ENCODE peak calls at places on chromosome 9, in eight cellular contexts. W is psoas muscle; F is IMR-90; H is SK-N-SH; T is mammary epithelial cell; C is CD8-positive, alpha-beta memory T cell; D is neural progenitor cell; L is bronchial epithelial cell. G is an unnamed sample. For H3K36me3, the result is how much of the 10 kb centered on the place peaks cover.

GRCh38 chr9:136578915-136579637 is 33.2 kb upstream of the NOTCH1 start:
- DNase-seq in W (no peak), F (no peak), H (peak), T (peak), C (no peak), D (no peak), L (no peak), G (peak)

GRCh38 chr9:12838546-12838945 is 63.7 kb downstream of the LURAP1L start:
- DNase-seq in W (no peak), F (peak), H (no peak), T (no peak), C (no peak), D (no peak), L (no peak), G (no peak)

GRCh38 chr9:100229136-100229535 is 123.6 kb downstream of the TEX10 start:
- DNase-seq in W (no peak), F (no peak), H (no peak), T (peak), C (no peak), D (no peak), L (no peak), G (no peak)

GRCh38 chr9:88011005-88011766 is 36.9 kb upstream of the CDK20 start:
- DNase-seq in W (no peak), F (peak), H (peak), T (no peak), C (no peak), D (peak), L (no peak), G (no peak)

GRCh38 chr9:93830606-93831005 is 124.5 kb downstream of the BARX1 start:
- DNase-seq in W (no peak), F (no peak), H (no peak), T (no peak), C (no peak), D (no peak), L (no peak), G (no peak)

GRCh38 chr9:116471093-116471906 is 215.8 kb upstream of the TRIM32 start:
- DNase-seq in W (no peak), F (peak), H (no peak), T (no peak), C (no peak), D (peak), L (no peak), G (no peak)

GRCh38 chr9:13478235-13478634 is 198.7 kb upstream of the MPDZ start:
- DNase-seq in W (no peak), F (peak), H (no peak), T (no peak), C (no peak), D (no peak), L (peak), G (no peak)

GRCh38 chr9:138067594-138068367 is 190.2 kb downstream of the CACNA1B start:
- DNase-seq in W (no peak), F (no peak), H (no peak), T (no peak), C (no peak), D (no peak), L (no peak), G (no peak)

GRCh38 chr9:35611230-35611797 is 6.3 kb downstream of the TESK1 start:
- DNase-seq in W (peak), F (peak), H (peak), T (peak), C (peak), D (peak), L (peak), G (peak)

GRCh38 chr9:6144947-6145346 is 70.7 kb upstream of the IL33 start:
- DNase-seq in W (no peak), F (no peak), H (no peak), T (no peak), C (no peak), D (no peak), L (peak), G (no peak)

GRCh38 chr9:116951588-116952433 is 264.7 kb downstream of the TRIM32 start:
- DNase-seq in W (no peak), F (peak), H (no peak), T (peak), C (no peak), D (no peak), L (peak), G (no peak)

GRCh38 chr9:121271368-121272351 is 3.7 kb downstream of the GSN start:
- DNase-seq in W (peak), F (peak), H (no peak), T (peak), C (no peak), D (no peak), L (no peak), G (no peak)

GRCh38 chr9:74846771-74847170 is 41.0 kb downstream of the TRPM6 start:
- DNase-seq in W (no peak), F (peak), H (no peak), T (no peak), C (no peak), D (no peak), L (no peak), G (no peak)

GRCh38 chr9:89519393-89519805 is 21.5 kb upstream of the SEMA4D start:
- DNase-seq in W (peak), F (peak), H (no peak), T (peak), C (no peak), D (no peak), L (peak), G (peak)

GRCh38 chr9:98451576-98451975 is 196.1 kb upstream of the TBC1D2 start:
- DNase-seq in W (no peak), F (no peak), H (no peak), T (no peak), C (no peak), D (no peak), L (no peak), G (no peak)
- H3K36me3 ChIP-seq in W (under half), F (under half), H (under half), T (under half), C (under half), D (under half), L (under half), G (under half)

GRCh38 chr9:19117039-19117716 is 10.1 kb downstream of the PLIN2 start:
- DNase-seq in W (no peak), F (no peak), H (no peak), T (peak), C (no peak), D (no peak), L (peak), G (no peak)
- H3K36me3 ChIP-seq in W (under half), F (half or more), H (under half), T (under half), C (half or more), D (under half), L (under half), G (under half)

GRCh38 chr9:109064963-109065701 is 51.8 kb upstream of the CTNNAL1 start:
- DNase-seq in W (no peak), F (peak), H (no peak), T (peak), C (no peak), D (no peak), L (peak), G (no peak)

GRCh38 chr9:109062543-109062942 is 49.2 kb upstream of the CTNNAL1 start:
- DNase-seq in W (no peak), F (no peak), H (no peak), T (no peak), C (no peak), D (no peak), L (no peak), G (no peak)

GRCh38 chr9:109063765-109064164 is 50.5 kb upstream of the CTNNAL1 start:
- DNase-seq in W (no peak), F (peak), H (no peak), T (peak), C (no peak), D (peak), L (peak), G (no peak)

GRCh38 chr9:109060235-109060634 is 46.9 kb upstream of the CTNNAL1 start:
- DNase-seq in W (no peak), F (no peak), H (no peak), T (no peak), C (no peak), D (no peak), L (no peak), G (no peak)
- H3K36me3 ChIP-seq in W (under half), F (under half), H (under half), T (under half), C (under half), D (under half), L (under half), G (under half)

DNA sequence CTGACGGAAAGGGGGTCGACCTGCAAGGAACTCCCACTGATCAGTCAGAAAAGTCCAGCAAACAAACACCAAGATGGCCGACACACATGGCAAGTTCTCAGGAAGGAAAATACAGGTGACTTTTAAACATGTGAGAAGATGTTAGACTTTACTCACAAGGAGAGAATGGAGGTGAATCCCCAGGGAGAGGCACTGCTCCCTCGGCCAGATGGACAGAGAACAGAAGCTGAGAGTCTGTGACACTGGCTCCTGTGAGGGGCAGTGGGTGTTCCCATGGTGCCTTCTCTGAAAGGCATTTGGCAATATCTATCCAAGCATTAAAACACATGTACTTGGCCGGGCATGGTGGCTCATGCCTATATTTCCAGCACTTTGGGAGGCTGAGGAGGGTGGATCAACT is 22.8 kb downstream of the COL5A1 start:
- DNase-seq in W (peak), F (no peak), H (no peak), T (no peak), C (no peak), D (no peak), L (no peak), G (no peak)
- H3K36me3 ChIP-seq in W (under half), F (under half), H (under half), T (under half), C (under half), D (under half), L (under half), G (under half)

DNA sequence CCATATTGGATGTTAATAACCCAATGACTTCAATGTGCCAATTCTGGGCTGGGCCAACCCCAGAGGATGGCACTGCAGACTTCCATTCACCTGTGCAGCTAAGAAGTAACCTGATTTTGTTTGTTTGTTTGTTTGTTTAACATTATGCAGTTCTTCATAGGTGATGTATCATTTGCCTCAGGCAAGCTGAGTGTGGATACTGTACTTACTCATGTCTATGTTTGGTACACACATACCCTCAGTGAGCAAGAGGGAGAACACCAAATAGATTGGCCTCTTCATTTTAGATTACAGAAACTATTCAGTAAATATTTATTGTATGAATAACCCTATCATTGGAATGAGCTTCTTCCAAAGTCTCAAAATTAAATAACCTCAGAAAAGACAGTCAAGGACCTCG is 180.2 kb upstream of the SMC2 start:
- DNase-seq in W (no peak), F (no peak), H (no peak), T (peak), C (no peak), D (no peak), L (peak), G (no peak)
- H3K36me3 ChIP-seq in W (under half), F (under half), H (under half), T (under half), C (under half), D (under half), L (under half), G (under half)

GRCh38 chr9:33923079-33923478 is 106.1 kb downstream of the UBE2R2 start:
- DNase-seq in W (no peak), F (no peak), H (no peak), T (no peak), C (no peak), D (no peak), L (no peak), G (no peak)
- H3K36me3 ChIP-seq in W (under half), F (half or more), H (half or more), T (half or more), C (under half), D (under half), L (half or more), G (under half)

DNA sequence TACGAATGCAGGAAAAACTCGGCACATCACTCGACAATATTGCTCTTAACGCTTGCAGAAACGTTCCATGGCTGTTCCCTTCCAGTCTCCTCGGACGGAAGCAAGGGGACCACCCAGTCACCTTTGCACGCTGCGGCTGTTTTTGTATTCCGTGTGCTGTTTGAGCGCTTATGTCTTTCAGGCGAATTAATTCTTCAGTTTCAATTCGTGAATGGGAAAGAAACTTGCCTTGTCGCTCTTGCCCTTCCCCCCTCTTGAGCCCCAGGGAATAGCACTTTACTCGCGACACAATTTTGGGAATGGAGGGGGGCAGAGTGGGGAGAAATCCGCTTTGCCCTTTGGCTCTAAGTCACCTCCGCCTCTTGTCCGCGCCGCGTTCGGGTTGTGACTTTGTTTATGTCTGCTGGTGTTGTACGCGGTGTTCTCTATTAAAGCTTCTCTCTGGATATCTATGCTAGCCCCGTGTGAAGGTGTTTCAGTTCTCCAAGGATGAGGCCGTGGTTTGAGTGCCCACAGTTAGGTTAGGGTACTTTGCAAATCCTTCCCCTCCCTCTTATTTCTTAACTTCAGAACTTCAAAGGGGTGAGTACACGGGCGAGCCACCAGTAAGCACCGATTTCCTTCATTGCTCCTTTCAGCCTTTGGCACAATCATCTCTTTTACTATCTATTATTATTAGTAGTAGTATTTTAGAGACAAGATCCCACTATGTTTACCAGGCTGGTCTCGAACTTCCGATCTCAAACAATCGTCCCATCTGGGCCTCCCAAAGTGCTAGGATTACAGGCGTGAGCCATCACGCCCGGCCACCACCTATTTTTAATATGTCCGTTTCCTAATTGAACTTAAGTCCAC is 2.7 kb downstream of the FOXB2 start:
- DNase-seq in W (no peak), F (no peak), H (peak), T (no peak), C (no peak), D (peak), L (no peak), G (no peak)
- H3K36me3 ChIP-seq in W (under half), F (under half), H (under half), T (under half), C (under half), D (under half), L (under half), G (under half)

G was measured in body of pancreas.